ENCODE peak calls at places on chromosomes 5 and 9, in four cellular contexts. K, A, V and E are unnamed samples.

GRCh38 chr9:16421534-16421933 is 448.9 kb downstream of the BNC2 start:
- DNase-seq in A (peak), V (no peak), K (no peak), E (no peak)

GRCh38 chr9:8719833-8720486 is 920.4 kb upstream of the DMAC1 start:
- DNase-seq in A (no peak), K (no peak), V (no peak), E (no peak)

GRCh38 chr5:72018158-72018803 is 89.0 kb upstream of the MAP1B start:
- DNase-seq in K (peak), A (peak), V (no peak), E (no peak)

GRCh38 chr9:135447126-135447525 is 32.5 kb upstream of the PPP1R26 start:
- DNase-seq in V (no peak), K (no peak), A (no peak), E (no peak)

GRCh38 chr5:41445937-41446563 is 64.4 kb downstream of the PLCXD3 start:
- DNase-seq in K (no peak), V (no peak), A (no peak), E (no peak)

GRCh38 chr9:27487128-27487527 is 37.0 kb upstream of the IFNK start:
- DNase-seq in V (no peak), K (no peak), A (no peak), E (no peak)

GRCh38 chr5:1429066-1429465 is 16.2 kb downstream of the SLC6A3 start:
- DNase-seq in V (peak), K (no peak), A (no peak), E (peak)

GRCh38 chr9:133075925-133076324 is 14.1 kb downstream of the CEL start:
- DNase-seq in A (no peak), K (no peak), V (no peak), E (no peak)

GRCh38 chr9:71743217-71743705 is 25.1 kb downstream of the CEMIP2 start:
- DNase-seq in V (no peak), K (no peak), A (no peak), E (no peak)

GRCh38 chr5:137753986-137754235 is 252 bp downstream of the HNRNPA0 start:
- DNase-seq in A (no peak), V (no peak), K (no peak), E (no peak)

GRCh38 chr9:114273461-114273881 is 49.4 kb upstream of the ORM1 start:
- DNase-seq in A (no peak), V (peak), K (peak), E (peak)

GRCh38 chr5:88438006-88438405 is 169.4 kb upstream of the TMEM161B start:
- DNase-seq in K (no peak), A (no peak), V (no peak), E (no peak)

GRCh38 chr5:68292316-68292715 is 76.8 kb downstream of the PIK3R1 start:
- DNase-seq in V (no peak), K (no peak), A (no peak), E (no peak)

GRCh38 chr5:76169536-76169935 is 86.4 kb downstream of the SV2C start:
- DNase-seq in A (no peak), V (no peak), K (no peak), E (no peak)

GRCh38 chr9:121445986-121446385 is 53.7 kb downstream of the GGTA1 start:
- DNase-seq in A (peak), V (no peak), K (no peak), E (no peak)

GRCh38 chr9:119273984-119274665 is 95.1 kb downstream of the BRINP1 start:
- DNase-seq in V (no peak), A (no peak), K (no peak), E (no peak)

GRCh38 chr5:95957804-95958203 is 3.8 kb downstream of the ELL2 start:
- DNase-seq in K (no peak), A (peak), V (no peak), E (no peak)

GRCh38 chr9:69186841-69187611 is 12.9 kb downstream of the TJP2 start:
- DNase-seq in A (no peak), V (no peak), K (no peak), E (no peak)

GRCh38 chr5:7261049-7261448 is 134.9 kb upstream of the ADCY2 start:
- DNase-seq in A (peak), V (no peak), K (no peak), E (no peak)

GRCh38 chr9:126980231-126980630 is 65.6 kb downstream of the RALGPS1 start:
- DNase-seq in V (no peak), A (no peak), K (no peak), E (no peak)

GRCh38 chr9:126371007-126371870 is 44.6 kb downstream of the MVB12B start:
- DNase-seq in K (no peak), V (no peak), A (no peak), E (no peak)

GRCh38 chr5:148268556-148268955 is at the start of gene SPINK13:
- DNase-seq in K (no peak), V (no peak), A (no peak), E (no peak)

GRCh38 chr5:6019612-6020011 is 358.7 kb downstream of the MED10 start:
- DNase-seq in A (no peak), V (no peak), K (no peak), E (no peak)

GRCh38 chr5:34835664-34836063 is 3.3 kb upstream of the TTC23L start:
- DNase-seq in V (no peak), K (no peak), A (no peak), E (no peak)

GRCh38 chr5:85049020-85049419 is 664.3 kb upstream of the EDIL3 start:
- DNase-seq in A (peak), V (no peak), K (no peak), E (no peak)

GRCh38 chr5:124706729-124707361 is 39.6 kb downstream of the ZNF608 start:
- DNase-seq in V (no peak), A (peak), K (peak), E (no peak)
- H3K4me3 ChIP-seq in V (peak), A (peak), K (no peak), E (no peak)

GRCh38 chr9:129497837-129498450 is 123.0 kb downstream of the C9orf50 start:
- DNase-seq in V (no peak), K (no peak), A (no peak), E (no peak)
- H3K4me3 ChIP-seq in V (peak), K (peak), A (no peak), E (no peak)

GRCh38 chr9:111601237-111602018 is 2.0 kb upstream of the PTGR1 start:
- DNase-seq in A (no peak), V (no peak), K (no peak), E (no peak)

GRCh38 chr9:111605041-111605559 is 5.7 kb upstream of the PTGR1 start:
- DNase-seq in K (no peak), A (no peak), V (no peak), E (no peak)

GRCh38 chr9:111603041-111603440 is 3.6 kb upstream of the PTGR1 start:
- DNase-seq in A (no peak), K (no peak), V (no peak), E (no peak)

GRCh38 chr9:111599948-111600343 is 499 bp upstream of the PTGR1 start:
- DNase-seq in V (no peak), A (no peak), K (no peak), E (peak)

DNA sequence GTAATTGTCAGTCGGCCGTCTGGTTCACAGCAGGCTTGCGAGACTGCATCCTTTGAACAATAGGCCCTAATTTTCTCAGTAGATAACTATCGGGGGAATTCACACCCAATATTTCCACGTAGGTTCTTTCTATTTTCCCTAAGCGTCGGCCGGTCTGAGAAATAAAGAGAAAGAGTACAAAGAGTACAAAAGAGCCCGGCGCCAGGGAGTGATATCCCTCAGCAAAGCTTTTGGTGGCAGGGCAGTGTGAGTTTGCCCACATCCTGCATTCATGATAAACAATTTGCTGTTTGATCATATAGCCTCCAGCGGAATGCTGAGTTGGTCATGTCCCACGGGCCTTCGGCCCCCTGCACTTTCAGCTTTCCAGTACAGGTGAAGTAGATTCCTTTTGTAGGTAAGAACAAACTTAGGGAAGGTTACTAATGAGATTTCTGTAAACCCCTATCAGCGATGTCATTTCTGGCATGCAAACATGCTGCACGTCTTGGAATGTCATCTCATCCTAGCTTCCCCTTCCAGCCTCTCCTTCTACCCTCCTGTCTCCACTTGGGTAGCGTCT is 4.7 kb upstream of the PTGR1 start:
- DNase-seq in V (no peak), A (no peak), K (no peak), E (no peak)
- H3K4me3 ChIP-seq in V (no peak), A (no peak), K (no peak), E (no peak)

DNA sequence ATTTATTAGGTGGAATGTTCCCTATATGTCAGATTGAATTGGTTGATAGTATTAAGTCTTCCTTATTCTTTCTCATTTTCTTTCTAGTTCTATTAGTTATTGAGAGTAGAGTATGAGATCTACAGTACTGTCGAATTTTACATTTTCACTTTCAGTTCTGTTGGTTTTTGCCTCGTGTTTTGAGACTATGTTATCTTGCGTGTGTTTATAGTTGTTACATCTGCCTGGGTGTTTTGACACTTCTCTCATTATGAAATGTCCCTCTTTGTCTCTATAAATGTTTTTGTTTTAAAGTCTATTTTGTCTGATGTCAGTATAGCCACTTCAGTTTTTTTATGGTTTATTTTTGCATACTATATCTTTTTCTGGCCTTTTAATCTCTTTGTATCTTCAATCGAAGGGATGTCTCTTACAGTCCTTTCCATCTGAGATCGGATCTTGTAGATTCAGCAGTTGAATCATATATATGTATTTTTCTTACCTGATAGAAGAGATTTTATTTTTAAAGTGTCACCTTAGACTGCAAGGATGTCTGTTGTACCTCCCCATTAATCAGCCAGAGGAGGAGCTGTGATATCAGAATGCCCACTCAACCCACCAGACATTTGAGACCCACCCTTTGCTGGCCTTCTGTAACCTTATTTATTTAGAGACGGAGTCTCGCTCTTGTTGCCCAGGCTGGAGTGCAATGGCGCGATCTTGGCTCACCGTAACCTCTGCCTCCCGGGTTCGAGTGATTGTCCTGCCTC is 20.7 kb downstream of the EHMT1 start:
- DNase-seq in K (no peak), V (no peak), A (peak), E (no peak)
- H3K4me3 ChIP-seq in K (peak), V (no peak), A (peak), E (no peak)